ENCODE peak calls at places on chromosomes 12 and 14, in six cellular contexts. One of them, this sample, is unnamed.

GRCh38 chr14:106850913-106851825 is 1324.8 kb downstream of the TMEM121 start:
- DNase-seq in naive thymus-derived CD4-positive, alpha-beta T cell: no peak
- DNase-seq in stimulated activated CD8-positive, alpha-beta memory T cell treated with anti-CD3 and anti-CD28 coated beads, Interleukin-7, amount 100 ng/mL, for 4 hours: no peak
- DNase-seq in activated T-cell treated with anti-CD3 and anti-CD28 coated beads for 48 hours: no peak
- DNase-seq in activated T-helper 1 cell treated with Interleukin-2 at 50 U/mL for 16 hours: no peak
- DNase-seq in OCI-LY7: peak; percentile 95
- DNase-seq in this sample: no peak

GRCh38 chr12:77120695-77121094 is 55.3 kb upstream of the E2F7 start:
- DNase-seq in naive thymus-derived CD4-positive, alpha-beta T cell: no peak
- DNase-seq in stimulated activated CD8-positive, alpha-beta memory T cell treated with anti-CD3 and anti-CD28 coated beads, Interleukin-7, amount 100 ng/mL, for 4 hours: no peak
- DNase-seq in activated T-cell treated with anti-CD3 and anti-CD28 coated beads for 48 hours: no peak
- DNase-seq in activated T-helper 1 cell treated with Interleukin-2 at 50 U/mL for 16 hours: no peak
- DNase-seq in OCI-LY7: no peak
- DNase-seq in this sample: no peak

GRCh38 chr12:74393265-74393664 is 144.4 kb upstream of the ATXN7L3B start:
- DNase-seq in naive thymus-derived CD4-positive, alpha-beta T cell: no peak
- DNase-seq in stimulated activated CD8-positive, alpha-beta memory T cell treated with anti-CD3 and anti-CD28 coated beads, Interleukin-7, amount 100 ng/mL, for 4 hours: no peak
- DNase-seq in activated T-cell treated with anti-CD3 and anti-CD28 coated beads for 48 hours: no peak
- DNase-seq in activated T-helper 1 cell treated with Interleukin-2 at 50 U/mL for 16 hours: no peak
- DNase-seq in OCI-LY7: no peak
- DNase-seq in this sample: no peak

GRCh38 chr12:113063396-113064350 is 7.1 kb downstream of the DTX1 start:
- DNase-seq in naive thymus-derived CD4-positive, alpha-beta T cell: no peak
- DNase-seq in stimulated activated CD8-positive, alpha-beta memory T cell treated with anti-CD3 and anti-CD28 coated beads, Interleukin-7, amount 100 ng/mL, for 4 hours: no peak
- DNase-seq in activated T-cell treated with anti-CD3 and anti-CD28 coated beads for 48 hours: no peak
- DNase-seq in activated T-helper 1 cell treated with Interleukin-2 at 50 U/mL for 16 hours: no peak
- DNase-seq in OCI-LY7: peak; percentile 36
- DNase-seq in this sample: no peak

GRCh38 chr14:103146141-103146709 is 23.0 kb downstream of the TNFAIP2 start:
- DNase-seq in naive thymus-derived CD4-positive, alpha-beta T cell: no peak
- DNase-seq in stimulated activated CD8-positive, alpha-beta memory T cell treated with anti-CD3 and anti-CD28 coated beads, Interleukin-7, amount 100 ng/mL, for 4 hours: no peak
- DNase-seq in activated T-cell treated with anti-CD3 and anti-CD28 coated beads for 48 hours: no peak
- DNase-seq in activated T-helper 1 cell treated with Interleukin-2 at 50 U/mL for 16 hours: no peak
- DNase-seq in OCI-LY7: no peak
- DNase-seq in this sample: no peak

GRCh38 chr12:22355011-22355580 is 20.6 kb upstream of the ST8SIA1 start:
- DNase-seq in naive thymus-derived CD4-positive, alpha-beta T cell: no peak
- DNase-seq in stimulated activated CD8-positive, alpha-beta memory T cell treated with anti-CD3 and anti-CD28 coated beads, Interleukin-7, amount 100 ng/mL, for 4 hours: no peak
- DNase-seq in activated T-cell treated with anti-CD3 and anti-CD28 coated beads for 48 hours: no peak
- DNase-seq in activated T-helper 1 cell treated with Interleukin-2 at 50 U/mL for 16 hours: no peak
- DNase-seq in OCI-LY7: no peak
- DNase-seq in this sample: no peak

GRCh38 chr12:53258541-53259539 is 9.3 kb upstream of the ESPL1 start:
- DNase-seq in naive thymus-derived CD4-positive, alpha-beta T cell: no peak
- DNase-seq in stimulated activated CD8-positive, alpha-beta memory T cell treated with anti-CD3 and anti-CD28 coated beads, Interleukin-7, amount 100 ng/mL, for 4 hours: no peak
- DNase-seq in activated T-cell treated with anti-CD3 and anti-CD28 coated beads for 48 hours: no peak
- DNase-seq in activated T-helper 1 cell treated with Interleukin-2 at 50 U/mL for 16 hours: no peak
- DNase-seq in OCI-LY7: no peak
- DNase-seq in this sample: no peak

GRCh38 chr12:6201199-6201608 is 1.0 kb downstream of the CD9 start:
- DNase-seq in naive thymus-derived CD4-positive, alpha-beta T cell: no peak
- DNase-seq in stimulated activated CD8-positive, alpha-beta memory T cell treated with anti-CD3 and anti-CD28 coated beads, Interleukin-7, amount 100 ng/mL, for 4 hours: no peak
- DNase-seq in activated T-cell treated with anti-CD3 and anti-CD28 coated beads for 48 hours: no peak
- DNase-seq in activated T-helper 1 cell treated with Interleukin-2 at 50 U/mL for 16 hours: no peak
- DNase-seq in OCI-LY7: no peak
- DNase-seq in this sample: no peak

GRCh38 chr14:29348504-29348903 is 579.1 kb downstream of the PRKD1 start:
- DNase-seq in naive thymus-derived CD4-positive, alpha-beta T cell: no peak
- DNase-seq in stimulated activated CD8-positive, alpha-beta memory T cell treated with anti-CD3 and anti-CD28 coated beads, Interleukin-7, amount 100 ng/mL, for 4 hours: no peak
- DNase-seq in activated T-cell treated with anti-CD3 and anti-CD28 coated beads for 48 hours: no peak
- DNase-seq in activated T-helper 1 cell treated with Interleukin-2 at 50 U/mL for 16 hours: no peak
- DNase-seq in OCI-LY7: no peak
- DNase-seq in this sample: no peak

GRCh38 chr14:51006781-51007211 is 62.5 kb upstream of the PYGL start:
- DNase-seq in naive thymus-derived CD4-positive, alpha-beta T cell: no peak
- DNase-seq in stimulated activated CD8-positive, alpha-beta memory T cell treated with anti-CD3 and anti-CD28 coated beads, Interleukin-7, amount 100 ng/mL, for 4 hours: no peak
- DNase-seq in activated T-cell treated with anti-CD3 and anti-CD28 coated beads for 48 hours: no peak
- DNase-seq in activated T-helper 1 cell treated with Interleukin-2 at 50 U/mL for 16 hours: no peak
- DNase-seq in OCI-LY7: no peak
- DNase-seq in this sample: no peak

GRCh38 chr12:115413626-115414025 is 729.7 kb upstream of the TBX3 start:
- DNase-seq in naive thymus-derived CD4-positive, alpha-beta T cell: no peak
- DNase-seq in stimulated activated CD8-positive, alpha-beta memory T cell treated with anti-CD3 and anti-CD28 coated beads, Interleukin-7, amount 100 ng/mL, for 4 hours: no peak
- DNase-seq in activated T-cell treated with anti-CD3 and anti-CD28 coated beads for 48 hours: no peak
- DNase-seq in activated T-helper 1 cell treated with Interleukin-2 at 50 U/mL for 16 hours: no peak
- DNase-seq in OCI-LY7: no peak
- DNase-seq in this sample: no peak

GRCh38 chr14:101845896-101846295 is 84.4 kb downstream of the PPP2R5C start:
- DNase-seq in naive thymus-derived CD4-positive, alpha-beta T cell: no peak
- DNase-seq in stimulated activated CD8-positive, alpha-beta memory T cell treated with anti-CD3 and anti-CD28 coated beads, Interleukin-7, amount 100 ng/mL, for 4 hours: no peak
- DNase-seq in activated T-cell treated with anti-CD3 and anti-CD28 coated beads for 48 hours: no peak
- DNase-seq in activated T-helper 1 cell treated with Interleukin-2 at 50 U/mL for 16 hours: no peak
- DNase-seq in OCI-LY7: no peak
- DNase-seq in this sample: no peak

GRCh38 chr12:49689785-49690184 is 17.4 kb downstream of the FMNL3 start:
- DNase-seq in naive thymus-derived CD4-positive, alpha-beta T cell: no peak
- DNase-seq in stimulated activated CD8-positive, alpha-beta memory T cell treated with anti-CD3 and anti-CD28 coated beads, Interleukin-7, amount 100 ng/mL, for 4 hours: no peak
- DNase-seq in activated T-cell treated with anti-CD3 and anti-CD28 coated beads for 48 hours: no peak
- DNase-seq in activated T-helper 1 cell treated with Interleukin-2 at 50 U/mL for 16 hours: no peak
- DNase-seq in OCI-LY7: no peak
- DNase-seq in this sample: no peak

GRCh38 chr12:28550757-28551381 is 360.6 kb downstream of the CCDC91 start:
- DNase-seq in naive thymus-derived CD4-positive, alpha-beta T cell: no peak
- DNase-seq in stimulated activated CD8-positive, alpha-beta memory T cell treated with anti-CD3 and anti-CD28 coated beads, Interleukin-7, amount 100 ng/mL, for 4 hours: no peak
- DNase-seq in activated T-cell treated with anti-CD3 and anti-CD28 coated beads for 48 hours: no peak
- DNase-seq in activated T-helper 1 cell treated with Interleukin-2 at 50 U/mL for 16 hours: no peak
- DNase-seq in OCI-LY7: no peak
- DNase-seq in this sample: no peak

GRCh38 chr14:68270342-68270741 is 450.8 kb downstream of the RAD51B start:
- DNase-seq in naive thymus-derived CD4-positive, alpha-beta T cell: no peak
- DNase-seq in stimulated activated CD8-positive, alpha-beta memory T cell treated with anti-CD3 and anti-CD28 coated beads, Interleukin-7, amount 100 ng/mL, for 4 hours: no peak
- DNase-seq in activated T-cell treated with anti-CD3 and anti-CD28 coated beads for 48 hours: no peak
- DNase-seq in activated T-helper 1 cell treated with Interleukin-2 at 50 U/mL for 16 hours: no peak
- DNase-seq in OCI-LY7: no peak
- DNase-seq in this sample: no peak

GRCh38 chr14:101544550-101544949 is 16.7 kb upstream of the DIO3 start:
- DNase-seq in naive thymus-derived CD4-positive, alpha-beta T cell: no peak
- DNase-seq in stimulated activated CD8-positive, alpha-beta memory T cell treated with anti-CD3 and anti-CD28 coated beads, Interleukin-7, amount 100 ng/mL, for 4 hours: no peak
- DNase-seq in activated T-cell treated with anti-CD3 and anti-CD28 coated beads for 48 hours: no peak
- DNase-seq in activated T-helper 1 cell treated with Interleukin-2 at 50 U/mL for 16 hours: no peak
- DNase-seq in OCI-LY7: no peak
- DNase-seq in this sample: no peak

GRCh38 chr12:7058850-7059249 is 1.7 kb upstream of the C1S start:
- DNase-seq in naive thymus-derived CD4-positive, alpha-beta T cell: no peak
- DNase-seq in stimulated activated CD8-positive, alpha-beta memory T cell treated with anti-CD3 and anti-CD28 coated beads, Interleukin-7, amount 100 ng/mL, for 4 hours: no peak
- DNase-seq in activated T-cell treated with anti-CD3 and anti-CD28 coated beads for 48 hours: no peak
- DNase-seq in activated T-helper 1 cell treated with Interleukin-2 at 50 U/mL for 16 hours: no peak
- DNase-seq in OCI-LY7: no peak
- DNase-seq in this sample: no peak

GRCh38 chr14:65483647-65484046 is 71.1 kb downstream of the FUT8 start:
- DNase-seq in naive thymus-derived CD4-positive, alpha-beta T cell: no peak
- DNase-seq in stimulated activated CD8-positive, alpha-beta memory T cell treated with anti-CD3 and anti-CD28 coated beads, Interleukin-7, amount 100 ng/mL, for 4 hours: no peak
- DNase-seq in activated T-cell treated with anti-CD3 and anti-CD28 coated beads for 48 hours: no peak
- DNase-seq in activated T-helper 1 cell treated with Interleukin-2 at 50 U/mL for 16 hours: no peak
- DNase-seq in OCI-LY7: no peak
- DNase-seq in this sample: no peak

GRCh38 chr14:22158560-22158959 is 430.5 kb downstream of the DAD1 start:
- DNase-seq in naive thymus-derived CD4-positive, alpha-beta T cell: no peak
- DNase-seq in stimulated activated CD8-positive, alpha-beta memory T cell treated with anti-CD3 and anti-CD28 coated beads, Interleukin-7, amount 100 ng/mL, for 4 hours: no peak
- DNase-seq in activated T-cell treated with anti-CD3 and anti-CD28 coated beads for 48 hours: no peak
- DNase-seq in activated T-helper 1 cell treated with Interleukin-2 at 50 U/mL for 16 hours: no peak
- DNase-seq in OCI-LY7: no peak
- DNase-seq in this sample: no peak

GRCh38 chr12:6560501-6561205 is 4.8 kb upstream of the IFFO1 start:
- DNase-seq in naive thymus-derived CD4-positive, alpha-beta T cell: no peak
- DNase-seq in stimulated activated CD8-positive, alpha-beta memory T cell treated with anti-CD3 and anti-CD28 coated beads, Interleukin-7, amount 100 ng/mL, for 4 hours: no peak
- DNase-seq in activated T-cell treated with anti-CD3 and anti-CD28 coated beads for 48 hours: no peak
- DNase-seq in activated T-helper 1 cell treated with Interleukin-2 at 50 U/mL for 16 hours: no peak
- DNase-seq in OCI-LY7: no peak
- DNase-seq in this sample: no peak

GRCh38 chr14:24984846-24985589 is 64.9 kb downstream of the STXBP6 start:
- DNase-seq in naive thymus-derived CD4-positive, alpha-beta T cell: no peak
- DNase-seq in stimulated activated CD8-positive, alpha-beta memory T cell treated with anti-CD3 and anti-CD28 coated beads, Interleukin-7, amount 100 ng/mL, for 4 hours: no peak
- DNase-seq in activated T-cell treated with anti-CD3 and anti-CD28 coated beads for 48 hours: no peak
- DNase-seq in activated T-helper 1 cell treated with Interleukin-2 at 50 U/mL for 16 hours: no peak
- DNase-seq in OCI-LY7: no peak
- DNase-seq in this sample: no peak

GRCh38 chr12:114834621-114835020 is 150.6 kb upstream of the TBX3 start:
- DNase-seq in naive thymus-derived CD4-positive, alpha-beta T cell: no peak
- DNase-seq in stimulated activated CD8-positive, alpha-beta memory T cell treated with anti-CD3 and anti-CD28 coated beads, Interleukin-7, amount 100 ng/mL, for 4 hours: no peak
- DNase-seq in activated T-cell treated with anti-CD3 and anti-CD28 coated beads for 48 hours: no peak
- DNase-seq in activated T-helper 1 cell treated with Interleukin-2 at 50 U/mL for 16 hours: no peak
- DNase-seq in OCI-LY7: no peak
- DNase-seq in this sample: no peak

GRCh38 chr14:22456986-22457594 is 131.9 kb downstream of the DAD1 start:
- DNase-seq in naive thymus-derived CD4-positive, alpha-beta T cell: no peak
- DNase-seq in stimulated activated CD8-positive, alpha-beta memory T cell treated with anti-CD3 and anti-CD28 coated beads, Interleukin-7, amount 100 ng/mL, for 4 hours: no peak
- DNase-seq in activated T-cell treated with anti-CD3 and anti-CD28 coated beads for 48 hours: no peak
- DNase-seq in activated T-helper 1 cell treated with Interleukin-2 at 50 U/mL for 16 hours: no peak
- DNase-seq in OCI-LY7: no peak
- DNase-seq in this sample: no peak

GRCh38 chr12:128961308-128961923 is 108.1 kb downstream of the GLT1D1 start:
- DNase-seq in naive thymus-derived CD4-positive, alpha-beta T cell: no peak
- DNase-seq in stimulated activated CD8-positive, alpha-beta memory T cell treated with anti-CD3 and anti-CD28 coated beads, Interleukin-7, amount 100 ng/mL, for 4 hours: no peak
- DNase-seq in activated T-cell treated with anti-CD3 and anti-CD28 coated beads for 48 hours: no peak
- DNase-seq in activated T-helper 1 cell treated with Interleukin-2 at 50 U/mL for 16 hours: no peak
- DNase-seq in OCI-LY7: no peak
- DNase-seq in this sample: no peak

GRCh38 chr12:124683330-124683662 is 115.9 kb upstream of the NCOR2 start:
- DNase-seq in naive thymus-derived CD4-positive, alpha-beta T cell: no peak
- DNase-seq in stimulated activated CD8-positive, alpha-beta memory T cell treated with anti-CD3 and anti-CD28 coated beads, Interleukin-7, amount 100 ng/mL, for 4 hours: no peak
- DNase-seq in activated T-cell treated with anti-CD3 and anti-CD28 coated beads for 48 hours: no peak
- DNase-seq in activated T-helper 1 cell treated with Interleukin-2 at 50 U/mL for 16 hours: no peak
- DNase-seq in OCI-LY7: no peak
- DNase-seq in this sample: no peak

GRCh38 chr12:95976416-95976832 is 19.7 kb downstream of the HAL start:
- DNase-seq in naive thymus-derived CD4-positive, alpha-beta T cell: no peak
- DNase-seq in stimulated activated CD8-positive, alpha-beta memory T cell treated with anti-CD3 and anti-CD28 coated beads, Interleukin-7, amount 100 ng/mL, for 4 hours: no peak
- DNase-seq in activated T-cell treated with anti-CD3 and anti-CD28 coated beads for 48 hours: no peak
- DNase-seq in activated T-helper 1 cell treated with Interleukin-2 at 50 U/mL for 16 hours: no peak
- DNase-seq in OCI-LY7: no peak
- DNase-seq in this sample: no peak

GRCh38 chr12:52636592-52637258 is 15.3 kb downstream of the KRT2 start:
- DNase-seq in naive thymus-derived CD4-positive, alpha-beta T cell: no peak
- DNase-seq in stimulated activated CD8-positive, alpha-beta memory T cell treated with anti-CD3 and anti-CD28 coated beads, Interleukin-7, amount 100 ng/mL, for 4 hours: no peak
- DNase-seq in activated T-cell treated with anti-CD3 and anti-CD28 coated beads for 48 hours: no peak
- DNase-seq in activated T-helper 1 cell treated with Interleukin-2 at 50 U/mL for 16 hours: no peak
- DNase-seq in OCI-LY7: no peak
- DNase-seq in this sample: no peak

GRCh38 chr12:106114084-106115068 is 24.4 kb downstream of the NUAK1 start:
- DNase-seq in naive thymus-derived CD4-positive, alpha-beta T cell: no peak
- DNase-seq in stimulated activated CD8-positive, alpha-beta memory T cell treated with anti-CD3 and anti-CD28 coated beads, Interleukin-7, amount 100 ng/mL, for 4 hours: no peak
- DNase-seq in activated T-cell treated with anti-CD3 and anti-CD28 coated beads for 48 hours: no peak
- DNase-seq in activated T-helper 1 cell treated with Interleukin-2 at 50 U/mL for 16 hours: no peak
- DNase-seq in OCI-LY7: no peak
- DNase-seq in this sample: no peak

This sample was measured in WTC11.